ENCODE peak calls at places on chromosomes 13 and 19, in five cellular contexts. W, V, O, X and S are unnamed samples.

GRCh38 chr13:23876265-23876664 is 12.9 kb downstream of the MIPEP start:
- DNase-seq in V (no peak), W (no peak), X (no peak), O (no peak), S (no peak)

GRCh38 chr19:45439569-45440258 is 16.0 kb upstream of the ERCC1 start:
- DNase-seq in W (peak; percentile 78), X (peak; percentile 83), V (peak; percentile 92), O (peak; percentile 87), S (peak; percentile 90)

GRCh38 chr19:46416077-46416709 is 2.8 kb upstream of the CCDC8 start:
- DNase-seq in V (peak; percentile 93), X (peak; percentile 74), W (peak; percentile 98), O (peak; percentile 80), S (peak; percentile 89)

GRCh38 chr13:49063526-49063925 is 87.8 kb downstream of the FNDC3A start:
- DNase-seq in V (no peak), X (no peak), W (no peak), O (no peak), S (no peak)

GRCh38 chr13:26185720-26186119 is 36.4 kb downstream of the RNF6 start:
- DNase-seq in W (peak; percentile 3), O (no peak), V (no peak), X (no peak), S (no peak)

GRCh38 chr19:7866399-7867091 is 7.6 kb downstream of the PRR36 start:
- DNase-seq in X (no peak), W (no peak), O (no peak), V (no peak), S (no peak)

GRCh38 chr13:110387451-110388140 is 80.5 kb downstream of the COL4A2 start:
- DNase-seq in X (no peak), O (peak; percentile 60), W (peak; percentile 26), V (peak; percentile 74), S (peak; percentile 62)

GRCh38 chr13:51643114-51643881 is 59.0 kb downstream of the WDFY2 start:
- DNase-seq in W (no peak), V (no peak), O (no peak), X (no peak), S (no peak)

GRCh38 chr13:49308104-49308875 is 60.6 kb downstream of the CDADC1 start:
- DNase-seq in V (peak; percentile 93), W (peak; percentile 90), X (peak; percentile 72), O (peak; percentile 94), S (peak; percentile 85)

GRCh38 chr19:5053661-5054060 is 84.7 kb downstream of the KDM4B start:
- DNase-seq in V (no peak), X (no peak), O (no peak), W (peak; percentile 39), S (no peak)

GRCh38 chr19:13629687-13630357 is 123.5 kb upstream of the CACNA1A start:
- DNase-seq in W (no peak), O (no peak), X (no peak), V (no peak), S (no peak)

GRCh38 chr13:51769455-51770127 is 34.4 kb downstream of the DHRS12 start:
- DNase-seq in W (peak; percentile 88), O (peak; percentile 88), X (peak; percentile 67), V (peak; percentile 84), S (peak; percentile 73)

GRCh38 chr13:33918199-33918932 is 100.4 kb downstream of the RFC3 start:
- DNase-seq in X (peak; percentile 33), V (no peak), W (no peak), O (no peak), S (no peak)

GRCh38 chr19:8004001-8004400 is 1.4 kb downstream of the ELAVL1 start:
- DNase-seq in V (no peak), X (no peak), O (no peak), W (no peak), S (no peak)

GRCh38 chr13:47945738-47946137 is 55.3 kb downstream of the SUCLA2 start:
- DNase-seq in V (no peak), X (no peak), W (no peak), O (no peak), S (no peak)

GRCh38 chr13:51542358-51542972 is 41.8 kb upstream of the WDFY2 start:
- DNase-seq in W (peak; percentile 13), V (no peak), X (no peak), O (no peak), S (no peak)

GRCh38 chr13:52665325-52665724 is 12.7 kb downstream of the SUGT1 start:
- DNase-seq in X (no peak), W (no peak), O (no peak), V (no peak), S (no peak)

GRCh38 chr13:111239754-111240670 is 80.4 kb upstream of the TEX29 start:
- DNase-seq in V (no peak), O (no peak), W (no peak), X (no peak), S (no peak)

GRCh38 chr19:6587093-6587820 is 3.7 kb downstream of the CD70 start:
- DNase-seq in O (no peak), W (no peak), X (no peak), V (no peak), S (no peak)

GRCh38 chr19:38228005-38228377 is 4.0 kb upstream of the DPF1 start:
- DNase-seq in V (no peak), W (no peak), X (no peak), O (no peak), S (no peak)

GRCh38 chr19:31350033-31350692 is 927 bp upstream of the TSHZ3 start:
- DNase-seq in W (peak; percentile 37), V (peak; percentile 68), O (peak; percentile 37), X (no peak), S (peak; percentile 53)

GRCh38 chr13:109790951-109791605 is 4.7 kb upstream of the IRS2 start:
- DNase-seq in O (no peak), V (no peak), W (peak; percentile 45), X (no peak), S (no peak)

GRCh38 chr19:35110974-35111373 is 4.6 kb upstream of the FXYD3 start:
- DNase-seq in V (no peak), W (no peak), O (no peak), X (no peak), S (no peak)

GRCh38 chr13:24184265-24184841 is 23.8 kb downstream of the SPATA13 start:
- DNase-seq in O (no peak), W (no peak), X (no peak), V (no peak), S (no peak)

GRCh38 chr13:110398564-110399507 is 91.8 kb downstream of the COL4A2 start:
- DNase-seq in V (no peak), W (no peak), X (no peak), O (no peak), S (no peak)

GRCh38 chr19:16227837-16228636 is 30.3 kb downstream of the AP1M1 start:
- DNase-seq in X (no peak), O (no peak), V (no peak), W (no peak), S (no peak)

GRCh38 chr19:57239982-57240310 is 486 bp upstream of the ZNF805 start:
- DNase-seq in V (no peak), W (no peak), X (no peak), O (peak; percentile 22), S (peak; percentile 16)

DNA sequence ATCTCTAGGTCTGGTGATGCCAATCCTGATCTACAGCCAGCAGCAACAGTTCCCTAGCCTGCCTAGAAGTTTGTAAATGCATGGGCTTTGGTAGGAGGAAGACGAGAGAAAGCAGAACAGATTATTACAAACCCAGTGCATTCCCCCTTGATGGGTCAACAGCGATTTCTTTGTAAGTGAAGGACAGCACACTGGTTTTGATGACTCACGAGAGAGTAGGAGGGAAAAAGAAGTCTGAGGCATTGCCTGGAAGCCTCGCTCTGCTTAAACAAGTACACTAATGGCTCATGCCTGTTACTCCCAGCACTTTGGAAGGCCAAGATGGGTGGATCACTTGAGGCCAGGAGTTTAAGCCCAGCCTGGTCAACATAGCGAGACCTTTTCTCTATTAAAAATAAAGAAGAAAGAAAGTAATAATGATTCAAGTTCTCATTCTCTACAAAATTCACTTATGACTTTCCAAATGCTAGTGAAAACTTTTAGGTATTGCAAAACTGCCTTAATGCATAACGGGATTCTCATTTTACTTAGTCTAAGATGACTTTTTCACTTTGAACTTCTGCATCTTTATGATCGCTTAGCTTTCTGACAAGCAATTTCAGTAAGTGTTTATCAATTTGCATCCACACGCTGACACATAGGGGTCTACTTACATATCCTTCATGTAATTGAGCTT is 47.7 kb upstream of the USPL1 start:
- DNase-seq in O (peak; percentile 45), V (peak; percentile 51), X (no peak), W (no peak), S (no peak)
- H3K27ac ChIP-seq in O (no peak overlapping the region), V (peak overlapping the region; percentile 74), X (no peak overlapping the region), W (no peak overlapping the region), S (no peak overlapping the region)

GRCh38 chr13:75454497-75454896 is 27.5 kb downstream of the TBC1D4 start:
- DNase-seq in W (no peak), V (no peak), X (no peak), O (no peak), S (no peak)

GRCh38 chr13:75460644-75461043 is 21.3 kb downstream of the TBC1D4 start:
- DNase-seq in X (no peak), V (no peak), W (no peak), O (no peak), S (no peak)

GRCh38 chr13:75461314-75461713 is 20.7 kb downstream of the TBC1D4 start:
- DNase-seq in O (no peak), V (no peak), X (no peak), W (no peak), S (no peak)

GRCh38 chr13:75455962-75456361 is 26.0 kb downstream of the TBC1D4 start:
- DNase-seq in W (no peak), V (no peak), O (no peak), X (no peak), S (no peak)

GRCh38 chr13:75458696-75459422 is 23.1 kb downstream of the TBC1D4 start:
- DNase-seq in V (no peak), W (peak; percentile 74), X (peak; percentile 73), O (no peak), S (peak; percentile 41)
- H3K27ac ChIP-seq in V (no peak overlapping the region), W (peak overlapping the region; percentile 20), X (peak overlapping the region; percentile 35), O (no peak overlapping the region), S (peak overlapping the region; percentile 88)

DNA sequence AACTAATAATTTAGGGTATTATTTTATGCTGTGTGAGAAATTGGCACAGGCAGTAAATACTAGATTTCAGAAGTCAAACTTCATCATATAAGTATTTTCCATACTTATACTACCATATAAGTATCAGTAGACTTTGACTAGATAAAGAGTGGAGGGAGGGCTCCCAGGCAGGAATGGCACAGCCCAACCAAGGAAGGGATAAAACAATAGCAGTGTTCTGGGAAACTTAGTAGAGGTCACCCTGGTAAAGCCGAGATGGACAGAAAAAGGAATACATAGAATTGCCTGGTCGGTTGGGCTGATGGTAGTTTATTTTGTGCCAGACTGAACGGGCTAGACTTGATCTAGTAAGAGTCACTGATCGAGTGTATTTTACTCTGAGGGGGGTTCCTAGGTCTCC is 19.6 kb upstream of the KCTD4 start:
- DNase-seq in V (no peak), X (no peak), W (no peak), O (no peak), S (no peak)
- H3K27ac ChIP-seq in V (no peak overlapping the region), X (no peak overlapping the region), W (no peak overlapping the region), O (no peak overlapping the region), S (no peak overlapping the region)

GRCh38 chr19:2729943-2730818 is 9.0 kb upstream of the DIRAS1 start:
- DNase-seq in X (no peak), O (no peak), W (no peak), V (no peak), S (no peak)

GRCh38 chr19:2731181-2732117 is 8.4 kb downstream of the SLC39A3 start:
- DNase-seq in X (no peak), V (no peak), O (no peak), W (no peak), S (no peak)

GRCh38 chr19:2733930-2734588 is 5.8 kb downstream of the SLC39A3 start:
- DNase-seq in W (no peak), O (no peak), X (no peak), V (no peak), S (no peak)

GRCh38 chr19:2732883-2733282 is 6.9 kb downstream of the SLC39A3 start:
- DNase-seq in V (no peak), X (no peak), W (no peak), O (no peak), S (no peak)

GRCh38 chr19:2732157-2732725 is 7.6 kb downstream of the SLC39A3 start:
- DNase-seq in V (no peak), O (no peak), X (no peak), W (no peak), S (no peak)
- H3K27ac ChIP-seq in V (no peak overlapping the region), O (no peak overlapping the region), X (no peak overlapping the region), W (no peak overlapping the region), S (no peak overlapping the region)